ENCODE peak calls at places on chromosomes 16 and 17, in seven cellular contexts. F is H9, C is H1, M is fibroblast of lung, R is HCT116, J is neural progenitor cell, G is IMR-90. O is an unnamed sample.

GRCh38 chr17:43169561-43170139 is 1.4 kb upstream of the NBR1 start:
- DNase-seq in R (no peak), J (peak), M (peak), C (no peak), G (peak), F (peak), O (peak)

GRCh38 chr16:57764006-57764340 is 28.4 kb downstream of the KATNB1 start:
- DNase-seq in C (no peak), G (no peak), J (no peak), M (no peak), R (no peak), F (no peak), O (no peak)

GRCh38 chr17:17913695-17914332 is 58.4 kb downstream of the TOM1L2 start:
- DNase-seq in F (peak), J (peak), C (no peak), R (peak), M (peak), G (peak), O (no peak)

GRCh38 chr17:28675980-28676379 is 14.0 kb downstream of the SUPT6H start:
- DNase-seq in M (no peak), R (peak), C (no peak), J (no peak), G (no peak), F (no peak), O (no peak)

GRCh38 chr16:65044861-65045260 is 77.0 kb downstream of the CDH11 start:
- DNase-seq in J (no peak), G (peak), R (no peak), F (no peak), M (peak), C (no peak), O (no peak)

GRCh38 chr17:37160940-37161339 is 212.2 kb downstream of the AATF start:
- DNase-seq in R (no peak), G (peak), C (no peak), M (peak), J (no peak), F (no peak), O (no peak)

GRCh38 chr17:19433727-19434340 is 22.8 kb downstream of the RNF112 start:
- DNase-seq in R (no peak), J (peak), M (no peak), C (no peak), F (no peak), G (no peak), O (no peak)

GRCh38 chr17:34237458-34237857 is 17.6 kb upstream of the CCL2 start:
- DNase-seq in R (no peak), J (no peak), M (no peak), F (no peak), G (no peak), C (no peak), O (no peak)

GRCh38 chr17:81903415-81903831 is 1.4 kb downstream of the NPB start:
- DNase-seq in F (no peak), J (no peak), C (no peak), M (no peak), G (no peak), R (no peak), O (no peak)

GRCh38 chr17:66831383-66832220 is 3.3 kb upstream of the CACNG5 start:
- DNase-seq in J (no peak), M (no peak), C (no peak), G (no peak), R (no peak), F (no peak), O (no peak)

GRCh38 chr16:6038966-6039530 is 941.5 kb upstream of the EEF2KMT start:
- DNase-seq in M (no peak), G (no peak), J (no peak), C (no peak), R (no peak), F (no peak), O (no peak)

GRCh38 chr17:13362341-13363122 is 239.2 kb downstream of the HS3ST3A1 start:
- DNase-seq in M (peak), C (no peak), F (no peak), J (peak), G (peak), R (no peak), O (no peak)
- H2AFZ ChIP-seq in M (peak), C (no peak), F (no peak), J (no peak), G (peak), R (peak), O (peak)

GRCh38 chr17:8912060-8912981 is 44.8 kb upstream of the PIK3R6 start:
- DNase-seq in J (peak), F (no peak), M (no peak), C (no peak), R (no peak), G (no peak), O (no peak)

GRCh38 chr17:8913091-8913490 is 45.6 kb upstream of the PIK3R6 start:
- DNase-seq in C (no peak), F (no peak), J (no peak), M (no peak), R (no peak), G (no peak), O (no peak)

GRCh38 chr17:8911205-8911604 is 43.7 kb upstream of the PIK3R6 start:
- DNase-seq in C (no peak), M (no peak), F (no peak), J (no peak), R (no peak), G (no peak), O (no peak)

GRCh38 chr17:8913879-8914278 is 46.4 kb upstream of the PIK3R6 start:
- DNase-seq in R (no peak), G (no peak), J (no peak), C (no peak), M (no peak), F (no peak), O (no peak)

GRCh38 chr17:8909621-8910292 is 42.3 kb upstream of the PIK3R6 start:
- DNase-seq in C (no peak), M (no peak), F (no peak), R (no peak), J (no peak), G (no peak), O (no peak)
- H3K9ac ChIP-seq in C (no peak), M (no peak), F (no peak), R (no peak), J (no peak), G (no peak), O (no peak)

GRCh38 chr16:30571444-30572322 is at the start of gene ZNF688:
- DNase-seq in R (peak), M (peak), J (peak), F (peak), C (peak), G (peak), O (peak)
- H2AFZ ChIP-seq in R (peak), M (peak), J (peak), F (no peak), C (peak), G (peak), O (peak)

DNA sequence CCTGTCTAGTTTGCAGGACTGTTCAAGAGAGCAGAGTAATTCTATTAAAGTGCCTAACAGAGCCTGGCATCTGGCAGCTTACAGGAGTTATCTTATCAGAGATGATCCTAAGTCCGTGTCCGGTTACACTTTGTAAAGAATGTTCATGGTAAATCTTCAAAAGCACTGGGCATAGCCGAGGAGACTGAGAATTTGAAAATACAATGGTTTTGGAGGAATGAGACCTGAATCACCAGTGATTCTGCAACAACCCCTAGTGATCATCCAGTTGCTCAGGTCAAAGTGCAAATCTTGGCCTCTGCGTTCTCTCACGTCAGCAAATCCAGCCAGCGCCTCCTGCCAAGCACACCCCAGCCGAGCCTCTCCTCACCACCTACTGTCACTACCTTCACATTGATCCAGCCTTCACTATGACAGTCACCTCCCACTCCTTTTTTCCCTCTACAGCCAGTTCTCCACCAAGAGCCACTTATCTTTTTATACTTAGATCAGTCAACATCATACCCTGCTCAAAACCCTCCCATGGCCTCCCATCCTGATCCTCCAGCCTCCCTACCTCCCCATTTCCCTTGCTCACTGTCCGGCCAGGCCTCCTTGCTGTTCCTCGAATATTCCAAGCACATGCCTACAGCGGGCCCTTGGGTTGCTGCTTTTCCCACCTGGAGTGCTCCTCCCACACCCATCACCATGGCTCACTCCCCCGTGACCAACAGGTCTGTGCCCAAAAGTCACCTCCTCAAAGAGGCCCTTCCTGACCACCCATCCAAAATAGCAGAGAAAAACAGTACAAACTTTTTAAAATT is 57.4 kb upstream of the ERN1 start:
- DNase-seq in R (no peak), C (no peak), M (no peak), J (no peak), F (no peak), G (no peak), O (no peak)
- H3K9ac ChIP-seq in R (no peak), C (no peak), M (no peak), J (no peak), F (no peak), G (no peak), O (no peak)